ENCODE peak calls at places on chromosomes 13 and 19, in seven cellular contexts. One of them, this sample, is unnamed.

GRCh38 chr13:60268203-60268555 is 104.5 kb upstream of the DIAPH3 start:
- DNase-seq in GM23248: no peak
- DNase-seq in fibroblast of lung: no peak
- DNase-seq in PC-3: peak
- DNase-seq in astrocyte: no peak
- DNase-seq in keratinocyte: no peak
- DNase-seq in DND-41: no peak
- DNase-seq in this sample: no peak

GRCh38 chr13:59458908-59459579 is 704.7 kb downstream of the DIAPH3 start:
- DNase-seq in GM23248: peak
- DNase-seq in fibroblast of lung: peak
- DNase-seq in astrocyte: peak
- DNase-seq in DND-41: no peak
- DNase-seq in PC-3: peak
- DNase-seq in keratinocyte: no peak
- DNase-seq in this sample: no peak

GRCh38 chr13:35165205-35165604 is 223.1 kb downstream of the NBEA start:
- DNase-seq in GM23248: no peak
- DNase-seq in keratinocyte: no peak
- DNase-seq in DND-41: no peak
- DNase-seq in PC-3: no peak
- DNase-seq in astrocyte: no peak
- DNase-seq in fibroblast of lung: no peak
- DNase-seq in this sample: no peak

GRCh38 chr13:39365879-39366278 is 237.1 kb downstream of the LHFPL6 start:
- DNase-seq in DND-41: no peak
- DNase-seq in GM23248: no peak
- DNase-seq in keratinocyte: no peak
- DNase-seq in fibroblast of lung: no peak
- DNase-seq in astrocyte: no peak
- DNase-seq in PC-3: no peak
- DNase-seq in this sample: no peak

GRCh38 chr19:18647807-18648206 is 11.0 kb downstream of the KLHL26 start:
- DNase-seq in keratinocyte: no peak
- DNase-seq in PC-3: no peak
- DNase-seq in fibroblast of lung: no peak
- DNase-seq in astrocyte: no peak
- DNase-seq in GM23248: no peak
- DNase-seq in DND-41: no peak
- DNase-seq in this sample: no peak

GRCh38 chr13:59112375-59112774 is 1051.4 kb downstream of the DIAPH3 start:
- DNase-seq in GM23248: peak
- DNase-seq in DND-41: no peak
- DNase-seq in fibroblast of lung: peak
- DNase-seq in PC-3: peak
- DNase-seq in keratinocyte: no peak
- DNase-seq in astrocyte: peak
- DNase-seq in this sample: no peak

GRCh38 chr13:44573790-44574465 is 2.2 kb downstream of the TSC22D1 start:
- DNase-seq in DND-41: no peak
- DNase-seq in keratinocyte: no peak
- DNase-seq in PC-3: peak
- DNase-seq in GM23248: peak
- DNase-seq in astrocyte: peak
- DNase-seq in fibroblast of lung: peak
- DNase-seq in this sample: no peak

GRCh38 chr19:4878491-4878968 is 11.1 kb upstream of the PLIN3 start:
- DNase-seq in keratinocyte: no peak
- DNase-seq in GM23248: no peak
- DNase-seq in fibroblast of lung: no peak
- DNase-seq in PC-3: no peak
- DNase-seq in astrocyte: no peak
- DNase-seq in DND-41: peak
- DNase-seq in this sample: no peak

GRCh38 chr13:84121456-84121855 is 239.2 kb upstream of the SLITRK1 start:
- DNase-seq in keratinocyte: no peak
- DNase-seq in GM23248: no peak
- DNase-seq in PC-3: no peak
- DNase-seq in fibroblast of lung: peak
- DNase-seq in DND-41: no peak
- DNase-seq in astrocyte: peak
- DNase-seq in this sample: no peak

GRCh38 chr19:30115947-30116346 is 173.9 kb downstream of the URI1 start:
- DNase-seq in GM23248: no peak
- DNase-seq in fibroblast of lung: no peak
- DNase-seq in astrocyte: no peak
- DNase-seq in DND-41: no peak
- DNase-seq in keratinocyte: no peak
- DNase-seq in PC-3: no peak
- DNase-seq in this sample: no peak

GRCh38 chr19:5369962-5370367 is 29.4 kb upstream of the PTPRS start:
- DNase-seq in PC-3: peak
- DNase-seq in keratinocyte: no peak
- DNase-seq in fibroblast of lung: peak
- DNase-seq in astrocyte: no peak
- DNase-seq in GM23248: peak
- DNase-seq in DND-41: peak
- DNase-seq in this sample: no peak

GRCh38 chr19:15199219-15199651 is 1.6 kb downstream of the NOTCH3 start:
- DNase-seq in PC-3: no peak
- DNase-seq in fibroblast of lung: no peak
- DNase-seq in keratinocyte: no peak
- DNase-seq in GM23248: no peak
- DNase-seq in astrocyte: no peak
- DNase-seq in DND-41: peak
- DNase-seq in this sample: no peak

GRCh38 chr19:56525214-56525860 is 13.4 kb upstream of the ZFP28 start:
- DNase-seq in PC-3: no peak
- DNase-seq in astrocyte: no peak
- DNase-seq in GM23248: no peak
- DNase-seq in keratinocyte: no peak
- DNase-seq in fibroblast of lung: no peak
- DNase-seq in DND-41: no peak
- DNase-seq in this sample: no peak

GRCh38 chr19:3357731-3358391 is 8.5 kb upstream of the NFIC start:
- DNase-seq in astrocyte: no peak
- DNase-seq in keratinocyte: no peak
- DNase-seq in DND-41: no peak
- DNase-seq in PC-3: no peak
- DNase-seq in GM23248: peak
- DNase-seq in fibroblast of lung: no peak
- DNase-seq in this sample: no peak

GRCh38 chr19:3357362-3357730 is 9.0 kb upstream of the NFIC start:
- DNase-seq in DND-41: peak
- DNase-seq in fibroblast of lung: no peak
- DNase-seq in PC-3: no peak
- DNase-seq in astrocyte: no peak
- DNase-seq in keratinocyte: no peak
- DNase-seq in GM23248: no peak
- DNase-seq in this sample: no peak

GRCh38 chr19:3359850-3360493 is 6.4 kb upstream of the NFIC start:
- DNase-seq in DND-41: peak
- DNase-seq in keratinocyte: no peak
- DNase-seq in fibroblast of lung: peak
- DNase-seq in GM23248: peak
- DNase-seq in PC-3: no peak
- DNase-seq in astrocyte: no peak
- DNase-seq in this sample: no peak

GRCh38 chr19:3358919-3359849 is 7.2 kb upstream of the NFIC start:
- DNase-seq in fibroblast of lung: peak
- DNase-seq in PC-3: peak
- DNase-seq in astrocyte: no peak
- DNase-seq in keratinocyte: no peak
- DNase-seq in DND-41: peak
- DNase-seq in GM23248: peak
- DNase-seq in this sample: no peak

GRCh38 chr19:3358392-3358918 is 7.9 kb upstream of the NFIC start:
- DNase-seq in GM23248: no peak
- DNase-seq in fibroblast of lung: no peak
- DNase-seq in DND-41: peak
- DNase-seq in PC-3: no peak
- DNase-seq in keratinocyte: no peak
- DNase-seq in astrocyte: no peak
- DNase-seq in this sample: no peak
- H3K27ac ChIP-seq in GM23248: no peak
- H3K27ac ChIP-seq in fibroblast of lung: no peak
- H3K27ac ChIP-seq in DND-41: peak
- H3K27ac ChIP-seq in PC-3: no peak
- H3K27ac ChIP-seq in keratinocyte: no peak
- H3K27ac ChIP-seq in astrocyte: no peak
- H3K27ac ChIP-seq in this sample: no peak

GRCh38 chr19:50911206-50912101 is at the start of gene KLK4:
- DNase-seq in keratinocyte: no peak
- DNase-seq in DND-41: no peak
- DNase-seq in fibroblast of lung: no peak
- DNase-seq in astrocyte: no peak
- DNase-seq in PC-3: no peak
- DNase-seq in GM23248: no peak
- DNase-seq in this sample: no peak
- TF ChIP-seq EZH2 in keratinocyte: no peak
- TF ChIP-seq EZH2 in DND-41: no peak
- TF ChIP-seq EZH2 in fibroblast of lung: no peak
- TF ChIP-seq EZH2 in astrocyte: no peak
- TF ChIP-seq EZH2 in PC-3: no peak
- TF ChIP-seq EZH2 in GM23248: no peak
- TF ChIP-seq EZH2 in this sample: no peak

GRCh38 chr19:3580156-3580955 is 4.9 kb upstream of the GIPC3 start:
- DNase-seq in fibroblast of lung: peak
- DNase-seq in GM23248: peak
- DNase-seq in PC-3: peak
- DNase-seq in DND-41: no peak
- DNase-seq in keratinocyte: no peak
- DNase-seq in astrocyte: peak
- DNase-seq in this sample: no peak
- H3K9ac ChIP-seq in fibroblast of lung: no peak
- H3K9ac ChIP-seq in GM23248: peak
- H3K9ac ChIP-seq in PC-3: no peak
- H3K9ac ChIP-seq in DND-41: no peak
- H3K9ac ChIP-seq in keratinocyte: no peak
- H3K9ac ChIP-seq in astrocyte: peak
- H3K9ac ChIP-seq in this sample: no peak

DNA sequence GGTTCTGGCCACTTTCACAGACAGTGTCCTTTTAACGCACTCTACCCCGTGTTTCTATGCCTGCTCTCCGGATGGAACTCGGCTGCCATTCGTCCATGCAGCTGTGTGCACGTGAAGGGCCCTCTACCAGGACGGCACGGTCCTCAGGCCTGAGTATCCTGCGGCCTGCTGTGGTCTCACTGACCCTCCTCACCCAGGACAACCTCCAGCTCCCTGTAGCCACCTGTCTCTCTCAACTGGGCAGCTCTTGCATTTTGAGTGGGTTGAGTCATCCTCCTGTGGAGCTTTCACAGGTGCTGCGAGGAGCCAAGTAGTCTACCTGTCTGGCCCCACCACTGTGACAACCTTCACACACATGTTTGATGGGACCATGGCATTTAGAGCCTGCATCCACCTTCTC is 321.7 kb upstream of the TSHZ3 start:
- DNase-seq in GM23248: no peak
- DNase-seq in DND-41: no peak
- DNase-seq in PC-3: no peak
- DNase-seq in keratinocyte: no peak
- DNase-seq in astrocyte: no peak
- DNase-seq in fibroblast of lung: no peak
- DNase-seq in this sample: no peak
- H3K27ac ChIP-seq in GM23248: no peak
- H3K27ac ChIP-seq in DND-41: no peak
- H3K27ac ChIP-seq in PC-3: no peak
- H3K27ac ChIP-seq in keratinocyte: no peak
- H3K27ac ChIP-seq in astrocyte: no peak
- H3K27ac ChIP-seq in fibroblast of lung: no peak
- H3K27ac ChIP-seq in this sample: no peak

GRCh38 chr19:54790711-54791110 is 12.7 kb upstream of the KIR2DL4 start:
- DNase-seq in PC-3: no peak
- DNase-seq in GM23248: no peak
- DNase-seq in fibroblast of lung: no peak
- DNase-seq in DND-41: no peak
- DNase-seq in keratinocyte: no peak
- DNase-seq in astrocyte: no peak
- DNase-seq in this sample: no peak

GRCh38 chr19:54792814-54793213 is 10.6 kb upstream of the KIR2DL4 start:
- DNase-seq in PC-3: no peak
- DNase-seq in DND-41: no peak
- DNase-seq in fibroblast of lung: no peak
- DNase-seq in GM23248: no peak
- DNase-seq in astrocyte: no peak
- DNase-seq in keratinocyte: no peak
- DNase-seq in this sample: no peak

GRCh38 chr19:54795763-54796162 is 7.6 kb upstream of the KIR2DL4 start:
- DNase-seq in GM23248: no peak
- DNase-seq in keratinocyte: no peak
- DNase-seq in DND-41: no peak
- DNase-seq in PC-3: no peak
- DNase-seq in astrocyte: no peak
- DNase-seq in fibroblast of lung: no peak
- DNase-seq in this sample: no peak

GRCh38 chr19:54791476-54791875 is 11.9 kb upstream of the KIR2DL4 start:
- DNase-seq in astrocyte: no peak
- DNase-seq in keratinocyte: no peak
- DNase-seq in GM23248: no peak
- DNase-seq in PC-3: no peak
- DNase-seq in fibroblast of lung: no peak
- DNase-seq in DND-41: no peak
- DNase-seq in this sample: no peak
- TF ChIP-seq EZH2 in astrocyte: no peak
- TF ChIP-seq EZH2 in keratinocyte: no peak
- TF ChIP-seq EZH2 in GM23248: no peak
- TF ChIP-seq EZH2 in PC-3: no peak
- TF ChIP-seq EZH2 in fibroblast of lung: no peak
- TF ChIP-seq EZH2 in DND-41: no peak
- TF ChIP-seq EZH2 in this sample: no peak

This sample was measured in SK-N-MC.